ENCODE peak calls at places on chromosomes 3 and 15, in five cellular contexts. R is HFF-Myc, E is foreskin fibroblast, S is prostate gland, J is AG04449. Y is an unnamed sample.
A peak's percentile ranks its signal among the peaks of the same experiment; 100 is the strongest.

GRCh38 chr3:118980832-118981231 is 53.8 kb downstream of the IGSF11 start:
- DNase-seq in J (no peak), E (no peak), S (no peak), R (no peak), Y (no peak)

GRCh38 chr3:127694467-127695215 is 21.9 kb downstream of the ABTB1 start:
- DNase-seq in J (no peak), E (no peak), S (peak; percentile 82), R (no peak), Y (peak; percentile 89)

GRCh38 chr15:49696441-49696840 is 75.6 kb downstream of the DTWD1 start:
- DNase-seq in R (no peak), J (no peak), E (no peak), S (no peak), Y (no peak)

GRCh38 chr15:73935547-73935946 is 9.3 kb downstream of the LOXL1 start:
- DNase-seq in R (no peak), J (no peak), E (no peak), S (no peak), Y (no peak)

GRCh38 chr3:18423401-18424212 is 1.5 kb downstream of the SATB1 start:
- DNase-seq in E (peak; percentile 56), J (no peak), S (peak; percentile 39), R (peak; percentile 2), Y (no peak)

GRCh38 chr3:152909180-152909883 is 74.4 kb downstream of the P2RY1 start:
- DNase-seq in E (no peak), S (no peak), J (no peak), R (no peak), Y (no peak)

GRCh38 chr3:140664111-140664510 is 13.8 kb upstream of the TRIM42 start:
- DNase-seq in R (no peak), S (no peak), E (no peak), J (no peak), Y (no peak)

GRCh38 chr15:88894819-88895767 is at the start of gene HAPLN3:
- DNase-seq in E (no peak), J (no peak), S (no peak), R (no peak), Y (no peak)

GRCh38 chr3:77319711-77320110 is 279.8 kb downstream of the ROBO2 start:
- DNase-seq in S (no peak), R (no peak), E (peak; percentile 20), J (no peak), Y (no peak)

GRCh38 chr3:155701882-155702465 is 42.9 kb downstream of the PLCH1 start:
- DNase-seq in R (peak; percentile 17), J (peak; percentile 3), E (peak; percentile 17), S (peak; percentile 8), Y (peak; percentile 28)

GRCh38 chr15:73921257-73921890 is 4.9 kb upstream of the LOXL1 start:
- DNase-seq in J (no peak), S (no peak), R (no peak), E (no peak), Y (no peak)

GRCh38 chr15:60400957-60401356 is 3.2 kb upstream of the ANXA2 start:
- DNase-seq in R (no peak), E (no peak), S (no peak), J (no peak), Y (no peak)

GRCh38 chr3:112247900-112248299 is 46.1 kb downstream of the SLC9C1 start:
- DNase-seq in S (no peak), R (no peak), E (no peak), J (no peak), Y (no peak)

GRCh38 chr3:170278632-170279031 is 56.4 kb downstream of the PRKCI start:
- DNase-seq in J (no peak), R (no peak), E (no peak), S (no peak), Y (no peak)

GRCh38 chr3:15726043-15726442 is 71.7 kb downstream of the ANKRD28 start:
- DNase-seq in E (peak; percentile 20), S (no peak), R (no peak), J (no peak), Y (no peak)

GRCh38 chr3:183812746-183813445 is 12.5 kb downstream of the MAP6D1 start:
- DNase-seq in R (no peak), S (peak; percentile 79), E (no peak), J (no peak), Y (no peak)

GRCh38 chr3:78703944-78704343 is 1063.9 kb downstream of the ROBO1 start:
- DNase-seq in J (no peak), R (no peak), E (no peak), S (no peak), Y (peak; percentile 6)

GRCh38 chr3:40192628-40193027 is 116.9 kb upstream of the EIF1B start:
- DNase-seq in S (no peak), J (no peak), E (no peak), R (no peak), Y (no peak)

GRCh38 chr3:71548995-71549394 is 34.5 kb downstream of the FOXP1 start:
- DNase-seq in R (no peak), E (no peak), J (no peak), S (no peak), Y (no peak)

GRCh38 chr15:90412356-90413194 is 24.5 kb downstream of the IQGAP1 start:
- DNase-seq in R (peak; percentile 52), J (peak; percentile 88), E (no peak), S (peak; percentile 76), Y (no peak)

GRCh38 chr3:79039192-79039591 is 728.6 kb downstream of the ROBO1 start:
- DNase-seq in J (no peak), S (no peak), R (no peak), E (no peak), Y (no peak)

GRCh38 chr3:32880225-32880624 is 62.4 kb downstream of the TRIM71 start:
- DNase-seq in E (peak; percentile 31), S (no peak), J (no peak), R (no peak), Y (no peak)

GRCh38 chr15:38398134-38398533 is 55.8 kb upstream of the FAM98B start:
- DNase-seq in S (peak; percentile 20), R (peak; percentile 87), J (peak; percentile 97), E (peak; percentile 98), Y (peak; percentile 46)

DNA sequence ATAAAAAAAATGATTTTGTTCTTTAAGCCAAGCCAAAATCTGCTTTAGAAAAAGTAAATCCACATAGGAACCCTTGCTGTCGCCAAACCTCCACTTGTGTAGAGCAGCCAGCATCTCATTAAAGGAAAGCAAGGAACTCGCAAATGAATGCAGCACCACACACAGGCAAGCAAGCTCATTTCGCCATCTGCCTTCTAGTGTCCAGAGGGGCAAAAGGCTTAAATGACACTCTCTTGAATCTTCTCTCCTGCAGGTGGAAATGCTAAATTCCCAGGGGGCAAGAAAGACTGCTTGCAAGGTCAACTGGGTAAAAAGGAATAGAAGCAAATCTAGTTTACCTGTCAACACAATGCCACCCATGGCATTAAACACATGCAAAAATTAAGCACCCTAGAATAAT is 2.4 kb downstream of the MB21D2 start:
- DNase-seq in E (peak; percentile 55), S (no peak), J (no peak), R (peak; percentile 66), Y (no peak)
- TF ChIP-seq CTCF in E (peak; percentile 42), S (no peak), J (peak; percentile 69), R (peak; percentile 35), Y (no peak)

GRCh38 chr3:113832477-113833164 is 6.0 kb upstream of the GRAMD1C start:
- DNase-seq in E (no peak), J (no peak), R (no peak), S (no peak), Y (no peak)
- H3K4me3 ChIP-seq in E (no peak overlapping the region), J (no peak overlapping the region), R (no peak overlapping the region), S (no peak overlapping the region), Y (no peak overlapping the region)

DNA sequence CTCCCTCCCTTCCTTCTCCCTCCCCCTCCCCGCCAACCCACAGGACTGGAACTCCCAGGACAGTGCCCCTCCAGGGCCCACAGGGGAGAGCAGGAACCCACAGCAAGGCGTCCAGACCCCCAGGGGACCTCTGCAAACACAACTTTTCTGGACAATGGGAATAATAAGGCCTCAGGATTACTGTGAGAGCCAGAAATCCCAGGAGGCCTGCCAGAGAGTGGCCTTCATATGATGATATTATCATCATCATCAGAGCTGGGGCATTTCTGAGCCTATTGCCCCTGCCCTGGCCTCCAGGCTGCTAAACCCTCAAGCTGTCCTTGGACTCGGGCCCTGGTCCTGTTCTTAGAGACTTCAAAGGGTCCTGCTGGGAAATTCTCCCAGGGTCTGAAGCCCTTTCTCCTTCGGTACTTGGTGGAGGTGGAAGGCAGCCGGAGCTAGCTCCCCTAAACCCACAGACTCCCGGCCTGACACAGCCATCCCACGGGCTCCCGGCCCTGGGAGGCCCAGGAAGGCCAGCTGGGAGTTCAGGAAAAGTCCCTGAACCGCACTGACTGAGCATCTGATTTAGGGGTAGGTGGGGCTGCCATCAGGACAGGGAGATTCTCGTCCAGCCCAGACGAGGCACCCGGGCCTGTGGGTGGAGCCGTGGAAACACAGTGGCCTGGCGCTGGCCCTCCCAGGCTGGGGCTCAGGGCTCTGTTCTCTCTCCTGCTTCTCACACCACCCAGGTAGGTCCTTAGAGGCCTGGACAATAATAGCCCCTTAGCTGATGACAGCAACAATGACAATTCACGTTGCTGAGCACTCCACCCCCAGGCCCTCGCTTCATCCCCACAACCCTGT is 4.9 kb downstream of the CALML4 start:
- DNase-seq in R (no peak), E (no peak), J (no peak), S (no peak), Y (no peak)
- TF ChIP-seq CTCF in R (no peak), E (no peak), J (no peak), S (no peak), Y (no peak)

GRCh38 chr15:71397377-71397776 is 282.1 kb downstream of the THSD4 start:
- DNase-seq in R (no peak), S (no peak), E (peak; percentile 60), J (no peak), Y (no peak)

GRCh38 chr15:71396536-71397125 is 281.4 kb downstream of the THSD4 start:
- DNase-seq in E (no peak), R (no peak), J (no peak), S (no peak), Y (no peak)

GRCh38 chr15:71400347-71400746 is 285.1 kb downstream of the THSD4 start:
- DNase-seq in R (no peak), J (no peak), S (no peak), E (peak; percentile 14), Y (no peak)
- H3K4me3 ChIP-seq in R (no peak overlapping the region), J (no peak overlapping the region), S (no peak overlapping the region), E (no peak overlapping the region), Y (no peak overlapping the region)

DNA sequence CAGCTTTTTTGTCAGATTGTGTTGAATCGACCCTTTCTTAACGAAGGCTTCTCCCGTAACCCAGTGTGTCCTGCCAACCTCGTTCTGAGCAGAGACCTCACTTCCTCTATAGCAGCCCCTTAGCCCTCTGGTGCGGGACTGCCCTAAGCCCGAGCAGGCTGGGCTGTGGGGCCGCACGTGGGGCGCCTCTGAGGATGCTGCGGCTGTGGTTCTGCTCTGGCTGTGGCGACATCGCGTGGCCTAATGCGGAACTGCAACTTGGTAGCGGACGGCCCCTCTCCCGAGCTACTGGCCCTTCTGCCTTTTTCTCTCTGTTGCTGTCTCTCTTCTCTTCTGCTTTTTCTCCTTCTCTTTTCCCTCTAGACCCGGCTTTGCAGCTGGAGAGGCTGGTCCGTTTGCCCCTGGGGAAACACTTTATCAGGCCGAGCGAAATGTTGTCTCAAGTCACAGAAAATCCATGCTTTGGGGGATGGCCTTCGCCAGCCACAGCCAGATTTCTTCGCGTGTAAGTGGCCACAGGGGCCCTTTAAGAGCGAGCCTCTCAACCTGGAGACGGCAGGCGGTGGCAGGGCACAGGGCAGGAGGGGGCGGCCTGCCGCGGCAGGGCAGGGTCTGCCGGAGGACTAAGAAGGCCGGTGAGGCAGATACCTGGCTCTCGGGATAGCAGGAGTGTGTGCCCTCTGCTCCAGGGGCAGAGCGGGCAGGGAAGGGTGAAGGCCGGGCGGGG is 19.4 kb upstream of the KIF23 start:
- DNase-seq in E (peak; percentile 63), R (peak; percentile 45), S (peak; percentile 70), J (no peak), Y (no peak)
- TF ChIP-seq CTCF in E (peak; percentile 92), R (peak; percentile 92), S (peak; percentile 78), J (peak; percentile 99), Y (peak; percentile 95)

Y was measured in LNCaP clone FGC.